ENCODE peak calls at places on chromosome 5, in four cellular contexts. T is IMR-90, U is Karpas-422, Q is SK-N-SH. J is an unnamed sample.

GRCh38 chr5:157252741-157253465 is 13.0 kb upstream of the CYFIP2 start:
- DNase-seq in T (peak; percentile 23), Q (peak; percentile 33), U (peak; percentile 76), J (peak; percentile 71)

GRCh38 chr5:122674412-122674811 is 100.5 kb upstream of the SNX2 start:
- DNase-seq in T (no peak), Q (no peak), U (no peak), J (no peak)

GRCh38 chr5:95369796-95370195 is 21.4 kb upstream of the FAM81B start:
- DNase-seq in Q (no peak), T (no peak), U (no peak), J (no peak)

GRCh38 chr5:44747396-44747795 is 61.4 kb upstream of the MRPS30 start:
- DNase-seq in Q (no peak), T (no peak), U (no peak), J (no peak)

GRCh38 chr5:178129296-178129695 is 1.5 kb upstream of the RMND5B start:
- DNase-seq in Q (no peak), T (no peak), U (no peak), J (no peak)

GRCh38 chr5:105905392-105905791 is 1765.3 kb downstream of the EFNA5 start:
- DNase-seq in T (no peak), U (no peak), Q (no peak), J (no peak)

GRCh38 chr5:84430079-84430478 is 45.4 kb upstream of the EDIL3 start:
- DNase-seq in T (no peak), U (no peak), Q (no peak), J (no peak)

GRCh38 chr5:87340716-87341115 is 72.0 kb downstream of the CCNH start:
- DNase-seq in U (no peak), Q (peak; percentile 7), T (no peak), J (no peak)

GRCh38 chr5:122200456-122200855 is 71.1 kb downstream of the ZNF474 start:
- DNase-seq in U (no peak), Q (no peak), T (no peak), J (no peak)

GRCh38 chr5:160159991-160160826 is 41.0 kb upstream of the PWWP2A start:
- DNase-seq in U (no peak), T (peak; percentile 19), Q (no peak), J (no peak)

GRCh38 chr5:74546796-74547195 is 93.7 kb downstream of the ENC1 start:
- DNase-seq in Q (no peak), U (no peak), T (peak; percentile 58), J (no peak)

GRCh38 chr5:168324864-168325615 is 33.6 kb downstream of the WWC1 start:
- DNase-seq in T (no peak), Q (no peak), U (no peak), J (no peak)

GRCh38 chr5:78522476-78523105 is 126.0 kb downstream of the LHFPL2 start:
- DNase-seq in Q (no peak), U (no peak), T (no peak), J (no peak)

GRCh38 chr5:116084891-116085715 is at the start of gene COMMD10:
- DNase-seq in T (peak; percentile 89), Q (peak; percentile 86), U (peak; percentile 95), J (peak; percentile 87)

GRCh38 chr5:136020001-136020382 is 8.8 kb upstream of the TGFBI start:
- DNase-seq in U (no peak), Q (no peak), T (no peak), J (no peak)

GRCh38 chr5:14580037-14581034 is 1.3 kb upstream of the OTULINL start:
- DNase-seq in U (no peak), Q (no peak), T (no peak), J (no peak)

GRCh38 chr5:76622076-76622475 is 1.1 kb downstream of the F2RL2 start:
- DNase-seq in Q (no peak), U (no peak), T (no peak), J (no peak)

GRCh38 chr5:171574374-171574773 is 154.9 kb downstream of the FGF18 start:
- DNase-seq in Q (no peak), T (no peak), U (no peak), J (no peak)

GRCh38 chr5:79181419-79182022 is 54.4 kb upstream of the JMY start:
- DNase-seq in U (no peak), Q (no peak), T (no peak), J (no peak)

GRCh38 chr5:106957336-106957735 is 713.4 kb downstream of the EFNA5 start:
- DNase-seq in Q (no peak), T (no peak), U (no peak), J (no peak)

GRCh38 chr5:11046160-11046559 is 285.1 kb upstream of the DAP start:
- DNase-seq in T (peak; percentile 18), Q (no peak), U (peak; percentile 44), J (no peak)

GRCh38 chr5:120394259-120394658 is 69.8 kb upstream of the PRR16 start:
- DNase-seq in T (no peak), U (no peak), Q (no peak), J (no peak)

GRCh38 chr5:168443533-168443932 is 42.7 kb upstream of the RARS1 start:
- DNase-seq in U (no peak), Q (no peak), T (no peak), J (no peak)

GRCh38 chr5:20469792-20470191 is 481.8 kb upstream of the CDH18 start:
- DNase-seq in T (no peak), Q (no peak), U (no peak), J (no peak)

GRCh38 chr5:115262066-115262404 is 642 bp downstream of the PGGT1B start:
- DNase-seq in T (peak; percentile 8), U (no peak), Q (no peak), J (no peak)

GRCh38 chr5:149429839-149430721 is 51.0 kb upstream of the IL17B start:
- DNase-seq in Q (no peak), U (no peak), T (no peak), J (no peak)

GRCh38 chr5:107112207-107112606 is 558.5 kb downstream of the EFNA5 start:
- DNase-seq in U (no peak), Q (no peak), T (no peak), J (no peak)

GRCh38 chr5:133817456-133817855 is 151.0 kb downstream of the C5orf15 start:
- DNase-seq in T (no peak), U (no peak), Q (no peak), J (no peak)

GRCh38 chr5:533243-534005 is 9.2 kb upstream of the SLC9A3 start:
- DNase-seq in U (no peak), T (no peak), Q (no peak), J (no peak)

GRCh38 chr5:132437604-132438275 is 52.8 kb downstream of the IRF1 start:
- DNase-seq in T (peak; percentile 96), U (peak; percentile 60), Q (no peak), J (peak; percentile 71)

GRCh38 chr5:25241981-25242380 is 597.2 kb upstream of the CDH10 start:
- DNase-seq in T (no peak), U (no peak), Q (no peak), J (no peak)

GRCh38 chr5:5421149-5421960 is 1.1 kb upstream of the ICE1 start:
- DNase-seq in Q (no peak), U (peak; percentile 73), T (peak; percentile 5), J (no peak)

GRCh38 chr5:57779383-57780223 is 297.0 kb upstream of the ACTBL2 start:
- DNase-seq in Q (peak; percentile 42), U (peak; percentile 81), T (peak; percentile 83), J (no peak)

GRCh38 chr5:34651791-34652190 is 4.3 kb upstream of the RAI14 start:
- DNase-seq in U (no peak), T (no peak), Q (no peak), J (no peak)

GRCh38 chr5:122940890-122941289 is 95.5 kb downstream of the SNX24 start:
- DNase-seq in Q (no peak), T (no peak), U (no peak), J (no peak)

GRCh38 chr5:145775411-145775810 is 59.7 kb downstream of the PRELID2 start:
- DNase-seq in U (no peak), Q (no peak), T (peak; percentile 8), J (no peak)

GRCh38 chr5:154508114-154508513 is 30.1 kb upstream of the HAND1 start:
- DNase-seq in Q (no peak), U (no peak), T (no peak), J (no peak)

GRCh38 chr5:154514331-154514730 is 36.3 kb upstream of the HAND1 start:
- DNase-seq in U (no peak), T (no peak), Q (no peak), J (no peak)

GRCh38 chr5:154513669-154514084 is 35.6 kb upstream of the HAND1 start:
- DNase-seq in T (no peak), U (no peak), Q (no peak), J (no peak)

GRCh38 chr5:154510156-154510555 is 32.1 kb upstream of the HAND1 start:
- DNase-seq in T (no peak), Q (no peak), U (no peak), J (no peak)

GRCh38 chr5:154511984-154512383 is 34.0 kb upstream of the HAND1 start:
- DNase-seq in Q (no peak), T (no peak), U (no peak), J (no peak)
- H3K4me1 ChIP-seq in Q (peaks cover 25% of the 10 kb centered on the region), T (no peaks in the 10 kb centered on the region), U (no peaks in the 10 kb centered on the region), J (no peaks in the 10 kb centered on the region)

GRCh38 chr5:148003226-148003625 is 60.6 kb upstream of the SPINK5 start:
- DNase-seq in U (no peak), Q (no peak), T (no peak), J (no peak)
- H3K9me3 ChIP-seq in U (peaks cover 9% of the 10 kb centered on the region), Q (peaks cover 3% of the 10 kb centered on the region), T (peaks cover 8% of the 10 kb centered on the region), J (no peaks in the 10 kb centered on the region)

DNA sequence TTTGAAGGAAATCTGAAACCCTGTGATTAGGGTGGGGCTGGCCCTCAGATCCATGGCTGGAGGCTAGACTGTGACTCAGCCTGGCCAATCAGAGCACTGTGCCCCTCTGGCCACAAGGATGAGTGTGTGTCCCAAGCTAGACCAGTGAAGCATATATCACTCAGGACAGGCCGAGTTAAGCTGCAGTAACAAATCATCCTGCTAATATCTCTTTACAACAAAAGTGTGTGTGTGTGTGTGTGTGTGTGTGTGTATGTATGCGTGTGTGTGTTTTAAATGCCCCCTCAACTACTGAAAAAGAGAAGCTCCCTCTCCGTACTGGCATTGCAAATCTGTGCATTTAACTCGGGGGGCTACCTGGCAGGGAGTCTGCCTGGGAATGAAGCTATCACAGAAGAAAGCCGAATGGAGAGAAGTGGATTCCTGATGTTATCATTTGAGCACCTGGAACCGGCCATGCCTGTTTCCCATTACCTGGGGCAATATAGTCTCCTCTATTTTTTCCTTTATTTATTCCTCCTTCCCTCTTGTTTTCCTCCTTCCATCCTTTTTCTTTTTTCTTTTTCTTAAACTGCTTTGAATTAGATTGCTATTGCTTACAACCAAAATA is 25.6 kb downstream of the STC2 start:
- DNase-seq in Q (no peak), T (peak; percentile 82), U (no peak), J (no peak)
- H3K4me3 ChIP-seq in Q (no peak overlapping the region), T (no peak overlapping the region), U (no peak overlapping the region), J (no peak overlapping the region)

GRCh38 chr5:164967354-164967753 is 1461.9 kb downstream of the MAT2B start:
- DNase-seq in U (no peak), Q (no peak), T (no peak), J (no peak)
- H3K4me1 ChIP-seq in U (no peaks in the 10 kb centered on the region), Q (no peaks in the 10 kb centered on the region), T (no peaks in the 10 kb centered on the region), J (no peaks in the 10 kb centered on the region)

J was measured in Peyer's patch.